ENCODE peak calls at places on chromosome 12, in six cellular contexts. N is activated CD8-positive, alpha-beta T cell treated with anti-CD3 and anti-CD28 coated beads for 36 hours; H is stimulated activated CD4-positive, alpha-beta T cell treated with anti-CD3 and anti-CD28 coated beads, Interleukin-1b, Interleukin-23, amount 100 ng/mL, for 24 hours; K is amniotic epithelial cell; I is frontal cortex; S is activated naive CD4-positive, alpha-beta T cell. M is an unnamed sample.
A peak's percentile ranks its signal among the peaks of the same experiment; 100 is the strongest.

GRCh38 chr12:76080729-76081415 is 3.6 kb downstream of the NAP1L1 start:
- DNase-seq in N (peak; percentile 17), H (no peak), K (peak; percentile 64), I (no peak), S (no peak), M (no peak)

GRCh38 chr12:131857908-131858850 is 30.0 kb downstream of the MMP17 start:
- DNase-seq in N (no peak), H (no peak), K (no peak), I (no peak), S (no peak), M (no peak)

GRCh38 chr12:5872745-5873144 is 72.3 kb downstream of the ANO2 start:
- DNase-seq in N (no peak), H (no peak), K (no peak), I (no peak), S (no peak), M (no peak)

GRCh38 chr12:5222011-5222461 is 178.4 kb downstream of the KCNA5 start:
- DNase-seq in N (no peak), H (no peak), K (no peak), I (no peak), S (no peak), M (no peak)

GRCh38 chr12:126811401-126811800 is 1455.6 kb upstream of the TMEM132C start:
- DNase-seq in N (no peak), H (no peak), K (no peak), I (no peak), S (no peak), M (no peak)

GRCh38 chr12:71565568-71565967 is 98.1 kb downstream of the ZFC3H1 start:
- DNase-seq in N (no peak), H (no peak), K (no peak), I (no peak), S (no peak), M (no peak)

GRCh38 chr12:101967506-101967905 is 90.1 kb downstream of the DRAM1 start:
- DNase-seq in N (no peak), H (no peak), K (no peak), I (no peak), S (no peak), M (no peak)

GRCh38 chr12:34291426-34291901 is 269.2 kb downstream of the ALG10 start:
- DNase-seq in N (no peak), H (no peak), K (no peak), I (no peak), S (no peak), M (no peak)